ENCODE peak calls at places on chromosomes 7 and 10, in seven cellular contexts. W, K, H, B, R, D and S are unnamed samples.

GRCh38 chr10:69838418-69838817 is 36.7 kb downstream of the COL13A1 start:
- DNase-seq in D (no peak), W (no peak), K (no peak), R (no peak), B (no peak), H (no peak), S (no peak)

GRCh38 chr7:27143022-27143949 is at the start of gene HOXA5:
- DNase-seq in H (peak), R (peak), W (peak), B (peak), K (no peak), D (peak), S (peak)

GRCh38 chr10:132882069-132882468 is 60.3 kb downstream of the CFAP46 start:
- DNase-seq in R (no peak), D (no peak), B (no peak), K (no peak), W (no peak), H (no peak), S (no peak)

GRCh38 chr10:77774940-77775391 is 137.4 kb upstream of the KCNMA1 start:
- DNase-seq in B (no peak), R (peak), W (no peak), D (no peak), H (no peak), K (no peak), S (no peak)

GRCh38 chr10:78700816-78701520 is 367.8 kb upstream of the ZMIZ1 start:
- DNase-seq in K (no peak), R (peak), D (no peak), H (no peak), W (no peak), B (no peak), S (no peak)

GRCh38 chr10:79068203-79068561 is 584 bp upstream of the ZMIZ1 start:
- DNase-seq in K (no peak), B (no peak), H (peak), R (no peak), D (no peak), W (peak), S (peak)

GRCh38 chr7:115679976-115680375 is 350.6 kb downstream of the TFEC start:
- DNase-seq in D (no peak), H (peak), W (peak), K (no peak), R (peak), B (peak), S (peak)

GRCh38 chr10:1247598-1248261 is 191.5 kb downstream of the WDR37 start:
- DNase-seq in K (no peak), B (no peak), R (no peak), D (no peak), H (no peak), W (no peak), S (no peak)

GRCh38 chr7:51970961-51971655 is 654.5 kb upstream of the COBL start:
- DNase-seq in W (no peak), R (no peak), B (no peak), H (no peak), D (no peak), K (no peak), S (no peak)

GRCh38 chr10:103688451-103688850 is 166.9 kb downstream of the SH3PXD2A start:
- DNase-seq in K (no peak), R (no peak), H (no peak), W (no peak), D (no peak), B (no peak), S (no peak)

GRCh38 chr10:92737484-92737883 is 47.7 kb downstream of the HHEX start:
- DNase-seq in R (no peak), D (no peak), H (no peak), K (no peak), B (no peak), W (no peak), S (no peak)

GRCh38 chr7:90698616-90699015 is 102.5 kb downstream of the CDK14 start:
- DNase-seq in D (peak), K (no peak), H (no peak), B (no peak), W (no peak), R (no peak), S (no peak)

GRCh38 chr10:130434446-130435385 is 298.5 kb downstream of the GLRX3 start:
- DNase-seq in D (no peak), B (no peak), H (no peak), K (no peak), R (no peak), W (no peak), S (no peak)

GRCh38 chr7:121994625-121995410 is 121.9 kb downstream of the PTPRZ1 start:
- DNase-seq in H (peak), R (peak), W (peak), B (peak), K (peak), D (peak), S (peak)

GRCh38 chr7:36215017-36215621 is 62.1 kb downstream of the EEPD1 start:
- DNase-seq in W (no peak), B (peak), D (no peak), R (no peak), K (no peak), H (no peak), S (no peak)

GRCh38 chr10:92880233-92880861 is 32.0 kb downstream of the EXOC6 start:
- DNase-seq in K (peak), R (peak), W (peak), D (no peak), B (no peak), H (peak), S (peak)

GRCh38 chr7:69412331-69413146 is 185.7 kb upstream of the AUTS2 start:
- DNase-seq in K (no peak), B (no peak), R (peak), W (peak), H (peak), D (no peak), S (peak)

GRCh38 chr7:43602271-43602670 is 19.4 kb downstream of the STK17A start:
- DNase-seq in D (no peak), R (no peak), H (no peak), B (no peak), W (no peak), K (no peak), S (no peak)

GRCh38 chr10:9102026-9102425 is 1047.5 kb downstream of the GATA3 start:
- DNase-seq in K (no peak), R (no peak), H (no peak), W (no peak), D (no peak), B (no peak), S (no peak)

GRCh38 chr7:26298432-26299058 is 6.9 kb downstream of the SNX10 start:
- DNase-seq in R (no peak), W (no peak), H (no peak), K (no peak), B (no peak), D (no peak), S (no peak)

GRCh38 chr10:98337484-98337883 is 69.5 kb upstream of the LOXL4 start:
- DNase-seq in W (no peak), R (no peak), K (no peak), B (no peak), H (no peak), D (no peak), S (no peak)

GRCh38 chr7:30391806-30392205 is 86.8 kb downstream of the NOD1 start:
- DNase-seq in D (no peak), B (no peak), W (no peak), H (no peak), K (no peak), R (no peak), S (no peak)

GRCh38 chr7:27873981-27874957 is 134.3 kb downstream of the TAX1BP1 start:
- DNase-seq in W (no peak), D (no peak), B (no peak), H (peak), K (no peak), R (peak), S (no peak)

GRCh38 chr7:82904871-82905270 is 257.8 kb downstream of the PCLO start:
- DNase-seq in W (no peak), R (no peak), D (no peak), K (no peak), H (no peak), B (no peak), S (no peak)

GRCh38 chr7:81626008-81626407 is 143.8 kb downstream of the HGF start:
- DNase-seq in H (peak), R (peak), D (no peak), K (no peak), B (no peak), W (no peak), S (no peak)

GRCh38 chr10:125263551-125263950 is 103.2 kb upstream of the CTBP2 start:
- DNase-seq in B (no peak), K (no peak), H (no peak), D (no peak), W (peak), R (peak), S (no peak)

GRCh38 chr10:13272164-13272571 is 27.7 kb downstream of the PHYH start:
- DNase-seq in R (peak), W (no peak), K (peak), H (peak), D (no peak), B (no peak), S (no peak)

GRCh38 chr10:71083457-71083975 is 128.9 kb upstream of the UNC5B start:
- DNase-seq in D (no peak), R (no peak), H (no peak), B (no peak), W (no peak), K (no peak), S (no peak)

GRCh38 chr10:32371101-32371500 is 24.1 kb upstream of the EPC1 start:
- DNase-seq in B (no peak), D (no peak), W (no peak), K (no peak), H (no peak), R (no peak), S (no peak)

GRCh38 chr10:48545462-48546145 is 59.3 kb downstream of the ARHGAP22 start:
- DNase-seq in D (no peak), R (no peak), K (no peak), W (no peak), H (no peak), B (no peak), S (no peak)

GRCh38 chr10:114541081-114541833 is 116.8 kb downstream of the ABLIM1 start:
- DNase-seq in R (peak), K (no peak), W (no peak), D (no peak), H (peak), B (no peak), S (peak)

GRCh38 chr7:91264924-91265681 is 870 bp downstream of the FZD1 start:
- DNase-seq in R (peak), K (peak), W (peak), B (peak), D (peak), H (peak), S (peak)

GRCh38 chr7:134741901-134742635 is 37.4 kb upstream of the CALD1 start:
- DNase-seq in D (no peak), B (no peak), K (no peak), H (peak), W (no peak), R (peak), S (no peak)